ENCODE peak calls at places on chromosome 20, in four cellular contexts. A is SK-N-SH, Y is suprapubic skin, L is ovary. N is an unnamed sample.

GRCh38 chr20:47181056-47181862 is 175.2 kb downstream of the ZMYND8 start:
- DNase-seq in A (peak; percentile 45), Y (no peak), L (no peak), N (peak; percentile 50)

GRCh38 chr20:39137299-39137698 is 175.2 kb downstream of the DHX35 start:
- DNase-seq in A (no peak), Y (no peak), L (no peak), N (no peak)

GRCh38 chr20:39289831-39290230 is 327.7 kb downstream of the DHX35 start:
- DNase-seq in A (no peak), Y (no peak), L (no peak), N (no peak)

GRCh38 chr20:24836041-24836533 is 113.0 kb upstream of the CST7 start:
- DNase-seq in A (no peak), Y (no peak), L (no peak), N (no peak)

GRCh38 chr20:10922521-10922920 is 248.7 kb upstream of the JAG1 start:
- DNase-seq in A (no peak), Y (no peak), L (no peak), N (no peak)

GRCh38 chr20:19254956-19255355 is 42.5 kb downstream of the SLC24A3 start:
- DNase-seq in A (no peak), Y (no peak), L (no peak), N (no peak)

GRCh38 chr20:63099426-63100267 is 92.9 kb upstream of the BHLHE23 start:
- DNase-seq in A (no peak), Y (peak; percentile 47), L (no peak), N (no peak)

GRCh38 chr20:62362991-62363919 is 3.9 kb downstream of the LAMA5 start:
- DNase-seq in A (peak; percentile 60), Y (no peak), L (peak; percentile 19), N (peak; percentile 68)

GRCh38 chr20:36726168-36726567 is 19.7 kb downstream of the NDRG3 start:
- DNase-seq in A (no peak), Y (no peak), L (no peak), N (no peak)

GRCh38 chr20:59001449-59002171 is 5.4 kb downstream of the CTSZ start:
- DNase-seq in A (no peak), Y (no peak), L (no peak), N (peak; percentile 63)

GRCh38 chr20:1108437-1108920 is 9.9 kb upstream of the PSMF1 start:
- DNase-seq in A (peak; percentile 73), Y (no peak), L (peak; percentile 29), N (no peak)

GRCh38 chr20:3248167-3248992 is 9.4 kb upstream of the SLC4A11 start:
- DNase-seq in A (no peak), Y (no peak), L (no peak), N (peak; percentile 30)

GRCh38 chr20:6395695-6396094 is 272.9 kb upstream of the FERMT1 start:
- DNase-seq in A (no peak), Y (no peak), L (no peak), N (no peak)

GRCh38 chr20:16368645-16369292 is 204.5 kb downstream of the KIF16B start:
- DNase-seq in A (no peak), Y (no peak), L (no peak), N (no peak)

GRCh38 chr20:34017610-34018009 is 23.9 kb downstream of the RALY start:
- DNase-seq in A (no peak), Y (no peak), L (no peak), N (no peak)

GRCh38 chr20:19756756-19757486 is 1.1 kb upstream of the RIN2 start:
- DNase-seq in A (no peak), Y (peak; percentile 18), L (no peak), N (no peak)

GRCh38 chr20:41175201-41175651 is 37.9 kb downstream of the PLCG1 start:
- DNase-seq in A (no peak), Y (peak; percentile 53), L (no peak), N (no peak)

GRCh38 chr20:63177134-63177784 is 38.7 kb downstream of the YTHDF1 start:
- DNase-seq in A (peak; percentile 69), Y (no peak), L (no peak), N (no peak)

GRCh38 chr20:8940311-8940710 is 128.6 kb upstream of the PLCB4 start:
- DNase-seq in A (no peak), Y (no peak), L (no peak), N (no peak)

GRCh38 chr20:8951136-8951535 is 117.8 kb upstream of the PLCB4 start:
- DNase-seq in A (no peak), Y (no peak), L (no peak), N (no peak)

GRCh38 chr20:8943638-8944037 is 125.2 kb upstream of the PLCB4 start:
- DNase-seq in A (no peak), Y (no peak), L (no peak), N (no peak)

DNA sequence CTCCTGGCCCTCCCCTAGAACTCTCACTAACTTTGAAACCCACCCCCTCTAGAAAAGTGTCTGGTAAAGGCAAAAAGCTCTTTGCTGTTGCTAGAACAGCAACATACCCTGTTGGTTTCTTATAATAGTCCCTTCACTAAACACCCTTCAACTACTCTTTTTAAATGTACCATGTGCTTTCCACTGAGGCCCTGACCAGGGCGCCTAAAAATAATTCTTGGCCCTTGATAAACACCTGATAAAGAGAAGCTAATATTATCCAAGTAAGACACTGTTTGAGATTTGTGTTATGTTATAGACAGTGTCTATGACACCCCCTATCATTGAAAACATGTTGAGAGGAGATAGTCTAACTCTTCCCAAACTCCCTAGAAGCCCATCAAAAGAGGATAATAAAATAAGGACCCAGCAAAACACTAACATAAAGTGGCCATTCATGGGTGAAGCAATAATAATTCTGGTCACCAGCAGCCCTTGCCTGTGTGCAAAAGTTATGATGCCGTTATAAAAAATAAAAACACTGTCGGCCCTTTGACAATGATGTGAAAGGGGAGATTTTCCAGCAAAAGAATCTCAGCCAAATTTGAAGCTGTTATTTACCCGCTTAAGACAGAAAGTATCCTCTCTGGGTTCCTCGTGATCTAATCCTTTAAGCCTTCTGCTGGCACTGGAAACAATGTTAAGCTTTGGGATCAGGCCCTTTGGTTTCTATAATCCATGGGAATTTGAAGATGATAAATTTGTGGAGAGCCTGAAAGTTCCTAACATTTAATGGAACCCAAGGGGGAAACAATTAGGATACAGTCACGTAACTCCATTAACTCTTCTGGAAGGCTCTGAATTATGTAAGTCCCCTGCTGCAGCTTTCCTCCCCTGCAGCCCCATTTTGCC is 122.6 kb upstream of the PLCB4 start:
- DNase-seq in A (no peak), Y (no peak), L (no peak), N (no peak)
- TF ChIP-seq CTCF in A (no peak), Y (no peak), L (no peak), N (no peak)

GRCh38 chr20:31681128-31681727 is 41.4 kb downstream of the BCL2L1 start:
- DNase-seq in A (no peak), Y (no peak), L (no peak), N (no peak)
- H3K4me1 ChIP-seq in A (peaks cover 39% of the 10 kb centered on the region), Y (peaks cover 61% of the 10 kb centered on the region), L (peaks cover 22% of the 10 kb centered on the region), N (peaks cover 82% of the 10 kb centered on the region)

DNA sequence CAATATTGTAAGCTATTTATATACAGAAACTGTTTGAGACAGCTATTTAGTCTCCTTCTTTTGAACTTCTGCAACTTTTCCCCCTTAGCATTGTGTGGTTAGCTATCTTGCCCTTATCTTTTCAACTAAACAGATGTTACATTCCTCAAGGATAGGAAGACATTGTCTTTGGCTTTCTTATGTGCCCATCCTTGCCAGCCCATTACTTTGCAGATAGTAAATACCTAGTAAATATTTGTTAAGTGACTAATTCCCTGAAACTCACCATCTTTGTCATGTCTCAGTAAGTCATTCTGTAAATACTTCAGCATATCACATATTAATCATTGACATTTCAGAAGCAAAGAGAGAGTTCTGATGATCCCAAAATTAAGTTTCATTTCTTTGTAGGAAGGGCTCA is 69.1 kb upstream of the FLRT3 start:
- DNase-seq in A (no peak), Y (no peak), L (no peak), N (no peak)
- TF ChIP-seq EP300 in A (no peak), Y (no peak), L (no peak), N (no peak)

GRCh38 chr20:7586481-7586880 is 353.8 kb downstream of the HAO1 start:
- DNase-seq in A (no peak), Y (no peak), L (no peak), N (no peak)

GRCh38 chr20:7585126-7585679 is 355.1 kb downstream of the HAO1 start:
- DNase-seq in A (no peak), Y (no peak), L (no peak), N (no peak)

DNA sequence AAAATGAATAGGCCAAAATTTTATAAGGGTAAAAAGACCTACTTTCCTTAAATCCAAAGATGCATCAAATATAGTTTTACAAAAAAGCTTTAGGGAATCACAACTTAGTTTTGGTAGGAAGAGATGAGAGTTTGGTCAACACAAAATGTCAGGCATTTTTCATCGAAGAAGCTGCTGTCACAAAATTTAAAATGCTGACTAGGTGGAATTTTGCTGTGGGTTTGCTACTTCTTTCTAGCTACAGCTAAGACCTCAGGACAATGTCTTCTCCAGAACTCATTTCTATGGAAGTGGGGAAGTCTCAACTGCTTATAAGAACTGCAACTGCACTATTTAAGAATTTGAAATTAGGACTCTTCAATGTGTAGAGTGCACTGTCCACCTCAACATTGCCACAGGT is 351.1 kb downstream of the HAO1 start:
- DNase-seq in A (no peak), Y (no peak), L (no peak), N (no peak)
- TF ChIP-seq CTCF in A (no peak), Y (no peak), L (no peak), N (no peak)

N was measured in upper lobe of left lung.